ENCODE peak calls at places on chromosomes 12 and 14, in four cellular contexts. Q is glutamatergic neuron, X is OCI-LY7, O is mucosa of descending colon. S is an unnamed sample.

GRCh38 chr12:94225924-94226630 is 77.7 kb downstream of the PLXNC1 start:
- DNase-seq in O (no peak), X (no peak), Q (no peak), S (no peak)

GRCh38 chr12:52896190-52897100 is 8.4 kb downstream of the KRT8 start:
- DNase-seq in X (no peak), O (peak), Q (no peak), S (no peak)

GRCh38 chr12:113462117-113462774 is 9.4 kb downstream of the LHX5 start:
- DNase-seq in Q (peak), O (peak), X (peak), S (peak)

GRCh38 chr12:85016423-85016822 is 19.7 kb downstream of the TSPAN19 start:
- DNase-seq in X (no peak), O (no peak), Q (no peak), S (no peak)

GRCh38 chr14:104115691-104116543 is 22.5 kb upstream of the KIF26A start:
- DNase-seq in O (peak), X (no peak), Q (peak), S (peak)

GRCh38 chr12:132265056-132265800 is 64.2 kb downstream of the GALNT9 start:
- DNase-seq in Q (no peak), X (no peak), O (no peak), S (no peak)

GRCh38 chr14:61475316-61475715 is 153.9 kb downstream of the PRKCH start:
- DNase-seq in X (peak), O (no peak), Q (no peak), S (peak)

GRCh38 chr12:101733166-101733565 is 6.1 kb downstream of the SYCP3 start:
- DNase-seq in O (no peak), X (no peak), Q (no peak), S (no peak)

GRCh38 chr12:84497819-84498218 is 414.8 kb downstream of the SLC6A15 start:
- DNase-seq in O (no peak), Q (no peak), X (no peak), S (no peak)

GRCh38 chr12:84183576-84183975 is 729.0 kb downstream of the SLC6A15 start:
- DNase-seq in X (no peak), Q (no peak), O (no peak), S (no peak)

GRCh38 chr12:69171881-69172280 is 67.5 kb upstream of the CPSF6 start:
- DNase-seq in O (no peak), Q (no peak), X (no peak), S (no peak)

GRCh38 chr12:55724226-55724939 is 4.2 kb downstream of the RDH5 start:
- DNase-seq in O (peak), X (peak), Q (peak), S (peak)

GRCh38 chr12:115225845-115226244 is 541.9 kb upstream of the TBX3 start:
- DNase-seq in Q (no peak), X (no peak), O (no peak), S (no peak)

GRCh38 chr14:53103941-53104340 is 49.2 kb downstream of the DDHD1 start:
- DNase-seq in Q (no peak), X (no peak), O (no peak), S (no peak)

GRCh38 chr12:38350342-38351181 is 34.0 kb downstream of the ALG10B start:
- DNase-seq in O (no peak), Q (no peak), X (no peak), S (no peak)

GRCh38 chr12:43872396-43872795 is 36.5 kb downstream of the TMEM117 start:
- DNase-seq in X (no peak), Q (no peak), O (no peak), S (no peak)

GRCh38 chr12:12736759-12737676 is 19.9 kb downstream of the CDKN1B start:
- DNase-seq in X (peak), Q (no peak), O (no peak), S (no peak)

GRCh38 chr14:21044106-21044618 is 2.0 kb downstream of the RNASE7 start:
- DNase-seq in O (peak), X (no peak), Q (no peak), S (no peak)

GRCh38 chr12:66176525-66176924 is 6.7 kb upstream of the TMBIM4 start:
- DNase-seq in X (no peak), Q (no peak), O (no peak), S (no peak)

GRCh38 chr12:25502071-25502555 is 51.0 kb downstream of the LMNTD1 start:
- DNase-seq in O (no peak), Q (no peak), X (no peak), S (no peak)

GRCh38 chr12:27493260-27493935 is 30.6 kb upstream of the PPFIBP1 start:
- DNase-seq in Q (no peak), X (no peak), O (no peak), S (no peak)

GRCh38 chr12:27491226-27491625 is 32.8 kb upstream of the PPFIBP1 start:
- DNase-seq in X (no peak), Q (no peak), O (no peak), S (no peak)

GRCh38 chr12:27486986-27487385 is 37.0 kb upstream of the PPFIBP1 start:
- DNase-seq in X (no peak), O (no peak), Q (no peak), S (no peak)

GRCh38 chr12:27488479-27488878 is 35.5 kb upstream of the PPFIBP1 start:
- DNase-seq in Q (no peak), O (no peak), X (no peak), S (no peak)
- TF ChIP-seq CTCF in Q (no peak), O (no peak), X (no peak), S (no peak)

GRCh38 chr12:34354239-34355200 is 332.2 kb downstream of the ALG10 start:
- DNase-seq in X (no peak), Q (no peak), O (no peak), S (no peak)
- TF ChIP-seq CTCF in X (no peak), Q (no peak), O (no peak), S (no peak)

DNA sequence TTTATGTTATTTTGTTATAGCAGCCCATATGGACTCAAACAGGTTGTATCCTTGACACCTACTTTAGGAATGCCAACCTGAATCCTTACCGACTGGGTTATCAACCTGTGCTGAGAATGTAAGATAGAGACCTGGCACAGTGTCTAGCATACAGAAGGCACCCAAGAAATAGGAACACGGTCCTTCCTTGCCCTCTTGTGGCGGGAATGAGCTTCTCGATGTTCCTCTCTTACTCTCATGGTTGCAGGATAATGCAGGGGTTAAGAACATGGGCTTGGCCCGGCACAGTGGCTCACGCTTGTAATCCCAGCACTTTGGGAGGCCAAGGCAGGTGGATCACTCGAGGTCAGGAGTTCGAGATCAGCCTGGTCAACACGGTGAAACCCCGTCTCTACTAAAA is 6.5 kb downstream of the C12orf43 start:
- DNase-seq in O (peak), X (peak), Q (peak), S (peak)
- TF ChIP-seq CTCF in O (no peak), X (peak), Q (peak), S (peak)

DNA sequence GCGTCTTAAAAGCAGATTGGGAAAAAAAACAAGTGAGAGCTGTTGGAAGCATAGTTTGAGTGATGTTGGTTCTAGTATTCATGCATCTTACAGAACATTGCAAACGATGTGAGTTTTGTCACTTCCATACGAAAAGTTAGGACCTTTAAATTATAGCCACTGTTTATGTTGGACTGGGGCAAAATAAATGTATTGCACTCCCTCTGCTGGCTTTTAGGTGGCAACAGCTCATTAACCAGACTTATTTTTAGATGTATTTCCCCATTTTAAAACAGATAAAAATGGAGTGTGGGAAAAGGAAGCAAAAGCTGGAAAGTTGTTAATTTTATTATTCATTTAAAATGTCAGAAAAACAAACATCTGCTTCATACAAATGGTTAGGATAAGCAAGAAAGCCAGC is 111.9 kb downstream of the LGR5 start:
- DNase-seq in O (no peak), X (peak), Q (no peak), S (no peak)
- TF ChIP-seq CTCF in O (no peak), X (peak), Q (no peak), S (peak)

GRCh38 chr12:96988919-96989318 is 81.9 kb downstream of the NEDD1 start:
- DNase-seq in O (no peak), X (no peak), Q (no peak), S (no peak)

GRCh38 chr12:96985515-96986362 is 78.7 kb downstream of the NEDD1 start:
- DNase-seq in X (peak), O (peak), Q (peak), S (peak)

GRCh38 chr12:96994900-96995299 is 87.8 kb downstream of the NEDD1 start:
- DNase-seq in O (no peak), X (no peak), Q (no peak), S (no peak)

GRCh38 chr12:96986883-96987523 is 79.9 kb downstream of the NEDD1 start:
- DNase-seq in X (peak), Q (no peak), O (no peak), S (peak)

DNA sequence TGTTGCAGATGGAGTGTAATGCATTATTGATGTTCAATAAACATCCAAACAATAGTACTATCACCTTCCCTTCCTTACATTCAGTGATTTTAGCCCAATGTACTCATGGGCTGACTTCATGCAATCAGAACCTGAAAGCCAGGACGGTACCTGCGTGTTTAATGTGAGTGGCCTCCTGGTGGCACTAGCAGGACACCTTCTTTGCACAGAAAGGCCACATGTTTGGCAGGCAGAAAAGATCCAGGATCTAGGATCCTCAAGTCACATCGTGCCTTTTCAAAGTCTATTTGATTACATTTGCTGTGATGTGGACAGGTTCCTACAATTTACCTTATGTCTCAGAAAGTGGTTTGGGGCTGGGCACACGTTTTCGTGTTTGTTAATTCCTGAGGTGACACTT is 82.9 kb downstream of the NEDD1 start:
- DNase-seq in Q (no peak), X (peak), O (no peak), S (peak)
- TF ChIP-seq CTCF in Q (no peak), X (peak), O (no peak), S (no peak)

GRCh38 chr12:80837342-80837978 is 100.3 kb downstream of the LIN7A start:
- DNase-seq in Q (peak), O (no peak), X (peak), S (peak)
- TF ChIP-seq CTCF in Q (peak), O (no peak), X (peak), S (peak)

GRCh38 chr12:20248646-20249045 is 119.7 kb upstream of the PDE3A start:
- DNase-seq in X (no peak), O (no peak), Q (no peak), S (no peak)
- TF ChIP-seq CTCF in X (no peak), O (no peak), Q (no peak), S (no peak)

GRCh38 chr12:22543246-22544037 is 900 bp downstream of the C2CD5 start:
- DNase-seq in X (peak), O (peak), Q (peak), S (peak)

GRCh38 chr12:22539055-22539454 is 5.3 kb downstream of the C2CD5 start:
- DNase-seq in X (no peak), O (no peak), Q (no peak), S (no peak)

GRCh38 chr12:22541496-22541895 is 2.8 kb downstream of the C2CD5 start:
- DNase-seq in O (no peak), Q (no peak), X (no peak), S (no peak)

GRCh38 chr12:22538336-22538735 is 6.0 kb downstream of the C2CD5 start:
- DNase-seq in O (no peak), X (no peak), Q (no peak), S (no peak)

GRCh38 chr12:22544038-22544979 is at the start of gene C2CD5:
- DNase-seq in O (peak), X (peak), Q (peak), S (peak)
- TF ChIP-seq CTCF in O (peak), X (peak), Q (peak), S (no peak)

S was measured in nephron progenitor cell.